ENCODE peak calls at places on chromosome 12, in five cellular contexts. G, X, Y, O and L are unnamed samples.

GRCh38 chr12:95601091-95601490 is 49.8 kb upstream of the USP44 start:
- DNase-seq in G (no peak), O (no peak), Y (no peak), X (no peak), L (no peak)

GRCh38 chr12:18224745-18225144 is 36.6 kb upstream of the PIK3C2G start:
- DNase-seq in G (no peak), Y (peak; percentile 60), X (peak; percentile 62), O (no peak), L (peak; percentile 60)

GRCh38 chr12:32230607-32230982 is 123.9 kb downstream of the BICD1 start:
- DNase-seq in G (no peak), Y (no peak), O (no peak), X (no peak), L (no peak)

GRCh38 chr12:122610911-122611310 is 83.9 kb downstream of the KNTC1 start:
- DNase-seq in Y (no peak), X (no peak), O (no peak), G (no peak), L (peak; percentile 88)

GRCh38 chr12:15846887-15847286 is 35.3 kb upstream of the STRAP start:
- DNase-seq in G (no peak), Y (no peak), O (no peak), X (peak; percentile 87), L (no peak)

GRCh38 chr12:132054983-132055382 is 89.1 kb downstream of the DDX51 start:
- DNase-seq in G (no peak), O (no peak), Y (no peak), X (no peak), L (no peak)

GRCh38 chr12:13234045-13234641 is 37.6 kb downstream of the EMP1 start:
- DNase-seq in X (peak; percentile 79), G (peak; percentile 40), O (peak; percentile 19), Y (peak; percentile 69), L (peak; percentile 74)

GRCh38 chr12:26555139-26555538 is 277.9 kb downstream of the ITPR2 start:
- DNase-seq in O (no peak), X (peak; percentile 2), G (no peak), Y (peak; percentile 21), L (no peak)

GRCh38 chr12:110705309-110705708 is 16.4 kb upstream of the HVCN1 start:
- DNase-seq in G (no peak), O (no peak), X (no peak), Y (no peak), L (no peak)

GRCh38 chr12:110702081-110702480 is 13.2 kb upstream of the HVCN1 start:
- DNase-seq in G (no peak), X (no peak), Y (no peak), O (no peak), L (no peak)

GRCh38 chr12:110708917-110709316 is 20.0 kb upstream of the HVCN1 start:
- DNase-seq in Y (no peak), G (no peak), X (no peak), O (no peak), L (no peak)

GRCh38 chr12:110704231-110704630 is 15.3 kb upstream of the HVCN1 start:
- DNase-seq in O (no peak), X (no peak), G (no peak), Y (no peak), L (no peak)

DNA sequence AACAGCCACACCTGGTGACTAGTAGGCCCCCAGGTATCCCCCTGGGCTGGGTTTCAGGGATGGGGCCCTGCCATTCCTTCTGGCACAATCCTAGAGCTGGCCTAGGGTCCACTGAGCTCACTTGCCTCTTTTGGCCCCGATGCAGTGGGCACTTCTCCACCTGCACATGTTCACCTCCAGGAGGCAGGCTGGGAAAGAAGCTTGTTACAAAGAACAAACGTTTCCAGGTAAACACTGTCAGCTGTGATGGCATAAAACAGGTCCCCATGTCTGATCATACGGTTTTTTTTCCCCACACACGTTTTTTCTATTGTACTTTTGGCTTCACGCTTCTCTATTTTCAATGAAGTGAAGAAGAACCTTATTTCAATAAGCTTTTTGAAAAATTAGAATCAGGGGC is 15.8 kb upstream of the HVCN1 start:
- DNase-seq in X (no peak), G (peak; percentile 31), O (no peak), Y (no peak), L (peak; percentile 56)
- TF ChIP-seq CTCF in X (peak; percentile 17), G (peak; percentile 15), O (peak; percentile 23), Y (peak; percentile 25), L (peak; percentile 63)

GRCh38 chr12:102120886-102121285 is 903 bp downstream of the PARPBP start:
- DNase-seq in G (no peak), X (peak; percentile 27), O (peak; percentile 35), Y (peak; percentile 18), L (peak; percentile 66)

GRCh38 chr12:102116392-102116791 is 3.5 kb downstream of the NUP37 start:
- DNase-seq in Y (no peak), X (no peak), G (no peak), O (no peak), L (no peak)

GRCh38 chr12:102119674-102120563 is at the start of the genes NUP37 and PARPBP:
- DNase-seq in G (peak; percentile 87), O (peak; percentile 94), X (peak; percentile 85), Y (peak; percentile 88), L (peak; percentile 93)

GRCh38 chr12:102120564-102120873 is 536 bp downstream of the PARPBP start:
- DNase-seq in X (no peak), G (no peak), O (no peak), Y (no peak), L (no peak)

GRCh38 chr12:102118874-102119273 is 1.0 kb downstream of the NUP37 start:
- DNase-seq in O (no peak), Y (no peak), X (no peak), G (no peak), L (no peak)
- H3K4me3 ChIP-seq in O (peak overlapping the region; percentile 66), Y (peak overlapping the region; percentile 87), X (no peak overlapping the region), G (no peak overlapping the region), L (peak overlapping the region; percentile 82)

DNA sequence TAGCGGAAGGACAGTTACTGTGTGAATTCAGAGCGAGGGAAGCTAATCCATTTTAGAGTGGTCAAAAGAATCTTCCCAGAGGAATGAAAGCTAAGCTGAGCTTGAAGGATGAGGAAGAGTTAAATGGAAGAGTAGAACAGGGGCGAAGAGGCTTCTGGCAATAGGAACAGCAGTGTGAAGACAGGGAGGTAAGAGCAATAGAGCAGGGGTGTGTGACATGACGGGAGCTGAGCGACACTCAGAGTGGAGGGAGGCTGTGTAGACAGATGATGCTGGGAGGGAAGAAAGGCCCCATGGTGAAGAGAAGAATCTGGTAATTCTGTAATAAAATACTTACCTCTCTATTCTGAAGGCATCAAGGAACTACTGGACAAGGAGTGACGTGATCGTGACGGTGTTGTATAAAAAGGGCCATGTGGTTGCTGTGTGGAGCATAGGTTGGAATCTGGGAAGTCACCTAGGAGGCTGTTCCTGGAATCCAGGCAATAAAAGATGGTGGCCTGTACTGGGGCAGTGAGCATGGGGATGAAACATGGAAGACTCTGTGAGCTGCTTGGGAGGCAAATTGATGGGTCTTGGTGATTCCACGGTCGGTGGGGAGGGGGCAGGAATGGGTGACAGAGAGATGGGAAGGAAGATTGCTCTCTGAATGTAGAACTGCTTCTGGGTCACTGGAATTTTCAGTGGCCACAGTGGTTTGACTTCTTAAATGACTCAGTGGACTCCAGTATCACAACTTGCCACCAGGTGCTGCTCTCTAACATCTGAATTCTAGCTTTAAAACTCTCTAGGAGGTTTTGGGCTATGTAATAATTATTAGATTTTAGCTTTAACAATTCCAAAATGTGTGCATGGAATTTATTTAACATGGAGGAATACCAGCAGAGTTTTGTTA is 164.1 kb downstream of the ATP23 start:
- DNase-seq in G (no peak), Y (peak; percentile 10), X (peak; percentile 24), O (no peak), L (peak; percentile 17)
- TF ChIP-seq CTCF in G (no peak), Y (peak; percentile 40), X (peak; percentile 37), O (no peak), L (peak; percentile 53)

GRCh38 chr12:28390716-28391452 is 200.6 kb downstream of the CCDC91 start:
- DNase-seq in Y (peak; percentile 56), X (peak; percentile 90), O (no peak), G (no peak), L (no peak)
- H3K4me3 ChIP-seq in Y (no peak overlapping the region), X (no peak overlapping the region), O (no peak overlapping the region), G (no peak overlapping the region), L (no peak overlapping the region)

DNA sequence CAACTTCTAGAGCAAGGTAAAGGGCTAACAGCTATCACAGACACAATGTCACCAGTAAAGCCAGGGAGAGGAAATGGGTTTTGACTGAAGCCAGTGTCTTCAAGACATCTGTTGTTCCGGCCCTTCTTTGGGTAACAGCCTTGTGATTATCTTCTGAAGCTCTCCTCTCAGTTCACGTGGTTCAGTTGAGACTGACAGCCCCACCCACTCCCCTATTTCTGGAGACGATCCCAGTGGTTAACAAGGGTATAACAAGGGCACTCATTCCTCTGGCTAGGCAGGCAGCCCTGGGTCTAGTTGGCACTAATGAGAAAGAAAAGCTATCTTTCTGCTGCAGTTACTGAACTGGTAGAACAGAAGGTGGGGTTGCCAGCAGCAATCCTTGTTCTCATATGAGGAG is 6.9 kb downstream of the GNPTAB start:
- DNase-seq in G (no peak), Y (no peak), O (peak; percentile 91), X (peak; percentile 58), L (peak; percentile 26)
- TF ChIP-seq CTCF in G (no peak), Y (no peak), O (peak; percentile 77), X (peak; percentile 11), L (peak; percentile 36)

DNA sequence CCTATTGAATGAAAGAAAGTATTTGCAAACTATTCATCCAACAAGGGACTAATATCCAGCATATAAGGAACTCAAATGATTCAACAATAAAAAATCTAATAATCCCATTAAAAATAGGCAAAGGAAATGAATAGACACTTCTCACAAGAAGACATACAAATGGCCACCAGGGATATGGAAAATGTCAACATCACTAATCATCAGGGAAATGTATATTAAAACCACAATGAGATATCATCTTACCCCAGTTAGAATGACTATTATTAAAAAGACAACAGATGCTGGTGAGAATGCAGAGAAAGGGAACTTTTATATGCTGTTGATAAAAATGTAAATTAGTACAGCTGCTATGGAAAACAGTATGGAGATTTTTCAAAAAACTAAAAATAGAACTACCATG is 89.2 kb downstream of the GARIN6 start:
- DNase-seq in X (no peak), G (no peak), O (no peak), Y (no peak), L (no peak)
- H3K4me3 ChIP-seq in X (no peak overlapping the region), G (no peak overlapping the region), O (no peak overlapping the region), Y (no peak overlapping the region), L (no peak overlapping the region)

GRCh38 chr12:54135621-54136027 is 53.2 kb downstream of the SMUG1 start:
- DNase-seq in G (no peak), Y (no peak), O (no peak), X (no peak), L (no peak)

GRCh38 chr12:54139030-54139429 is 49.8 kb downstream of the SMUG1 start:
- DNase-seq in O (no peak), X (no peak), Y (no peak), G (no peak), L (no peak)

GRCh38 chr12:54140958-54141388 is 47.8 kb downstream of the SMUG1 start:
- DNase-seq in G (no peak), X (peak; percentile 18), O (no peak), Y (no peak), L (no peak)

GRCh38 chr12:54136844-54137580 is 51.8 kb downstream of the SMUG1 start:
- DNase-seq in X (no peak), Y (no peak), G (no peak), O (no peak), L (no peak)

DNA sequence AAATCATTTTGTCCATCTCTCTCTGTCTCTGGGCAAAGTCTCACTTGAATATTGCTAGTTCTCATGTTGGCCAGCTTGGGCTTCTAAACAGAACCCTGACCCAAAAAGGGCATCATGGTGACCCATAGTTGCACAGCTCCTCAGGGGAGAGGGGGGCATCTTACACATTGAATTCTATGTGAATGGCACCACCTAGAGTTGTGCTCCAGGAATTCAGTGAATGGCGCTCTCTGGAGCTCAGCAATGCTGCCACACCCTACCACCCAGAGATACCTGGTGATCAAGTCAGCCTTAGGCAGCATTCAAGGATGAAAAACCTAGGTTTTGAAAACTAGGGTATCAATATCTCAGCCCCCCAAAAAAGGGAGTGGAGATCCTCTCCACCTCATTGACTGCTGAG is 50.6 kb downstream of the SMUG1 start:
- DNase-seq in X (no peak), O (no peak), G (no peak), Y (no peak), L (no peak)
- TF ChIP-seq CTCF in X (no peak), O (peak; percentile 37), G (no peak), Y (peak; percentile 10), L (no peak)